ENCODE peak calls at places on chromosome 21, in five cellular contexts. One of them, this sample, is unnamed.

GRCh38 chr21:34668803-34669148 is at the start of gene CLIC6:
- DNase-seq in brain microvascular endothelial cell: no peak
- DNase-seq in GM23248: no peak
- DNase-seq in pancreas: no peak
- DNase-seq in stomach: peak; percentile 86
- DNase-seq in this sample: peak; percentile 69

GRCh38 chr21:34199121-34199910 is 125.9 kb downstream of the MRPS6 start:
- DNase-seq in stomach: no peak
- DNase-seq in GM23248: no peak
- DNase-seq in pancreas: no peak
- DNase-seq in brain microvascular endothelial cell: no peak
- DNase-seq in this sample: no peak

GRCh38 chr21:41167348-41168342 is at the start of gene BACE2:
- DNase-seq in GM23248: peak; percentile 93
- DNase-seq in brain microvascular endothelial cell: peak; percentile 33
- DNase-seq in pancreas: peak; percentile 93
- DNase-seq in stomach: peak; percentile 86
- DNase-seq in this sample: peak; percentile 83

GRCh38 chr21:40335689-40336088 is 468.5 kb downstream of the PCP4 start:
- DNase-seq in pancreas: no peak
- DNase-seq in stomach: no peak
- DNase-seq in GM23248: no peak
- DNase-seq in brain microvascular endothelial cell: no peak
- DNase-seq in this sample: no peak

GRCh38 chr21:18151046-18151445 is 93.6 kb upstream of the CHODL start:
- DNase-seq in GM23248: no peak
- DNase-seq in brain microvascular endothelial cell: no peak
- DNase-seq in stomach: no peak
- DNase-seq in pancreas: no peak
- DNase-seq in this sample: no peak

GRCh38 chr21:34536820-34537219 is 24.8 kb upstream of the KCNE1 start:
- DNase-seq in pancreas: no peak
- DNase-seq in stomach: no peak
- DNase-seq in brain microvascular endothelial cell: no peak
- DNase-seq in GM23248: peak; percentile 45
- DNase-seq in this sample: no peak

GRCh38 chr21:31673513-31673912 is 14.0 kb downstream of the SOD1 start:
- DNase-seq in brain microvascular endothelial cell: no peak
- DNase-seq in stomach: no peak
- DNase-seq in GM23248: no peak
- DNase-seq in pancreas: no peak
- DNase-seq in this sample: no peak

GRCh38 chr21:38956791-38957571 is 151.3 kb downstream of the ETS2 start:
- DNase-seq in GM23248: peak; percentile 49
- DNase-seq in stomach: peak; percentile 61
- DNase-seq in pancreas: no peak
- DNase-seq in brain microvascular endothelial cell: no peak
- DNase-seq in this sample: peak; percentile 50

GRCh38 chr21:9760398-9761074 is 760.8 kb upstream of the TPTE start:
- DNase-seq in stomach: no peak
- DNase-seq in brain microvascular endothelial cell: no peak
- DNase-seq in GM23248: no peak
- DNase-seq in pancreas: no peak
- DNase-seq in this sample: no peak

GRCh38 chr21:33712022-33712803 is 69.9 kb downstream of the ITSN1 start:
- DNase-seq in GM23248: no peak
- DNase-seq in brain microvascular endothelial cell: no peak
- DNase-seq in pancreas: no peak
- DNase-seq in stomach: no peak
- DNase-seq in this sample: no peak

GRCh38 chr21:33313611-33314010 is 11.2 kb upstream of the IFNAR1 start:
- DNase-seq in GM23248: no peak
- DNase-seq in brain microvascular endothelial cell: no peak
- DNase-seq in pancreas: no peak
- DNase-seq in stomach: no peak
- DNase-seq in this sample: no peak

GRCh38 chr21:25742900-25743299 is 8.1 kb downstream of the GABPA start:
- DNase-seq in brain microvascular endothelial cell: no peak
- DNase-seq in GM23248: no peak
- DNase-seq in stomach: no peak
- DNase-seq in pancreas: no peak
- DNase-seq in this sample: no peak

GRCh38 chr21:33951276-33952178 is 35.9 kb upstream of the ATP5PO start:
- DNase-seq in GM23248: peak; percentile 53
- DNase-seq in brain microvascular endothelial cell: peak; percentile 60
- DNase-seq in pancreas: no peak
- DNase-seq in stomach: no peak
- DNase-seq in this sample: no peak

GRCh38 chr21:35190201-35190701 is 141.1 kb upstream of the RUNX1 start:
- DNase-seq in brain microvascular endothelial cell: no peak
- DNase-seq in stomach: no peak
- DNase-seq in GM23248: peak; percentile 63
- DNase-seq in pancreas: no peak
- DNase-seq in this sample: no peak

GRCh38 chr21:35611752-35612151 is 448.6 kb downstream of the SETD4 start:
- DNase-seq in GM23248: no peak
- DNase-seq in pancreas: no peak
- DNase-seq in stomach: no peak
- DNase-seq in brain microvascular endothelial cell: no peak
- DNase-seq in this sample: no peak

GRCh38 chr21:40595806-40596205 is 251.2 kb downstream of the DSCAM start:
- DNase-seq in brain microvascular endothelial cell: no peak
- DNase-seq in stomach: no peak
- DNase-seq in GM23248: no peak
- DNase-seq in pancreas: no peak
- DNase-seq in this sample: no peak

GRCh38 chr21:34184232-34184631 is 110.9 kb downstream of the MRPS6 start:
- DNase-seq in brain microvascular endothelial cell: no peak
- DNase-seq in GM23248: no peak
- DNase-seq in stomach: no peak
- DNase-seq in pancreas: no peak
- DNase-seq in this sample: no peak

GRCh38 chr21:33775100-33775828 is 133.0 kb downstream of the ITSN1 start:
- DNase-seq in GM23248: no peak
- DNase-seq in brain microvascular endothelial cell: no peak
- DNase-seq in stomach: no peak
- DNase-seq in pancreas: no peak
- DNase-seq in this sample: no peak

GRCh38 chr21:28943631-28944030 is 49.0 kb downstream of the LTN1 start:
- DNase-seq in pancreas: no peak
- DNase-seq in stomach: no peak
- DNase-seq in brain microvascular endothelial cell: peak; percentile 2
- DNase-seq in GM23248: peak; percentile 68
- DNase-seq in this sample: no peak

GRCh38 chr21:26769613-26770188 is 75.5 kb downstream of the ADAMTS1 start:
- DNase-seq in pancreas: no peak
- DNase-seq in stomach: no peak
- DNase-seq in GM23248: peak; percentile 78
- DNase-seq in brain microvascular endothelial cell: peak; percentile 49
- DNase-seq in this sample: no peak

GRCh38 chr21:25561668-25562641 is 45.3 kb downstream of the MRPL39 start:
- DNase-seq in stomach: peak; percentile 45
- DNase-seq in brain microvascular endothelial cell: peak; percentile 66
- DNase-seq in pancreas: peak; percentile 76
- DNase-seq in GM23248: peak; percentile 86
- DNase-seq in this sample: peak; percentile 86

GRCh38 chr21:34133802-34134201 is 60.4 kb downstream of the MRPS6 start:
- DNase-seq in stomach: no peak
- DNase-seq in GM23248: no peak
- DNase-seq in pancreas: no peak
- DNase-seq in brain microvascular endothelial cell: no peak
- DNase-seq in this sample: no peak

GRCh38 chr21:39072468-39072867 is 110.8 kb downstream of the PSMG1 start:
- DNase-seq in stomach: no peak
- DNase-seq in brain microvascular endothelial cell: no peak
- DNase-seq in pancreas: no peak
- DNase-seq in GM23248: no peak
- DNase-seq in this sample: no peak

GRCh38 chr21:28111151-28111619 is 881.5 kb downstream of the LTN1 start:
- DNase-seq in brain microvascular endothelial cell: peak; percentile 0
- DNase-seq in stomach: no peak
- DNase-seq in pancreas: no peak
- DNase-seq in GM23248: peak; percentile 61
- DNase-seq in this sample: peak; percentile 40

GRCh38 chr21:29658934-29659203 is 280.9 kb downstream of the GRIK1 start:
- DNase-seq in brain microvascular endothelial cell: no peak
- DNase-seq in pancreas: no peak
- DNase-seq in stomach: no peak
- DNase-seq in GM23248: no peak
- DNase-seq in this sample: no peak

GRCh38 chr21:39119696-39120290 is 63.5 kb downstream of the PSMG1 start:
- DNase-seq in pancreas: no peak
- DNase-seq in stomach: no peak
- DNase-seq in brain microvascular endothelial cell: no peak
- DNase-seq in GM23248: no peak
- DNase-seq in this sample: no peak

GRCh38 chr21:27572681-27573080 is 605.8 kb upstream of the ADAMTS5 start:
- DNase-seq in GM23248: peak; percentile 92
- DNase-seq in pancreas: no peak
- DNase-seq in brain microvascular endothelial cell: peak; percentile 55
- DNase-seq in stomach: no peak
- DNase-seq in this sample: no peak

GRCh38 chr21:26801524-26801923 is 43.7 kb downstream of the ADAMTS1 start:
- DNase-seq in brain microvascular endothelial cell: peak; percentile 48
- DNase-seq in stomach: no peak
- DNase-seq in GM23248: peak; percentile 70
- DNase-seq in pancreas: no peak
- DNase-seq in this sample: no peak

GRCh38 chr21:38639782-38640750 is 141.8 kb upstream of the ERG start:
- DNase-seq in pancreas: no peak
- DNase-seq in stomach: no peak
- DNase-seq in brain microvascular endothelial cell: no peak
- DNase-seq in GM23248: no peak
- DNase-seq in this sample: no peak

GRCh38 chr21:29295066-29295650 is 3.6 kb upstream of the BACH1 start:
- DNase-seq in stomach: no peak
- DNase-seq in brain microvascular endothelial cell: no peak
- DNase-seq in GM23248: no peak
- DNase-seq in pancreas: no peak
- DNase-seq in this sample: no peak

GRCh38 chr21:21341041-21341440 is 342.8 kb downstream of the NCAM2 start:
- DNase-seq in brain microvascular endothelial cell: no peak
- DNase-seq in pancreas: no peak
- DNase-seq in stomach: no peak
- DNase-seq in GM23248: no peak
- DNase-seq in this sample: no peak

GRCh38 chr21:25171438-25171837 is 435.8 kb downstream of the MRPL39 start:
- DNase-seq in pancreas: no peak
- DNase-seq in stomach: no peak
- DNase-seq in GM23248: peak; percentile 4
- DNase-seq in brain microvascular endothelial cell: no peak
- DNase-seq in this sample: no peak

GRCh38 chr21:30256100-30256499 is 26.6 kb downstream of the KRTAP24-1 start:
- DNase-seq in stomach: no peak
- DNase-seq in pancreas: no peak
- DNase-seq in GM23248: no peak
- DNase-seq in brain microvascular endothelial cell: no peak
- DNase-seq in this sample: no peak

GRCh38 chr21:21324297-21324696 is 326.1 kb downstream of the NCAM2 start:
- DNase-seq in GM23248: no peak
- DNase-seq in stomach: no peak
- DNase-seq in pancreas: no peak
- DNase-seq in brain microvascular endothelial cell: no peak
- DNase-seq in this sample: no peak

DNA sequence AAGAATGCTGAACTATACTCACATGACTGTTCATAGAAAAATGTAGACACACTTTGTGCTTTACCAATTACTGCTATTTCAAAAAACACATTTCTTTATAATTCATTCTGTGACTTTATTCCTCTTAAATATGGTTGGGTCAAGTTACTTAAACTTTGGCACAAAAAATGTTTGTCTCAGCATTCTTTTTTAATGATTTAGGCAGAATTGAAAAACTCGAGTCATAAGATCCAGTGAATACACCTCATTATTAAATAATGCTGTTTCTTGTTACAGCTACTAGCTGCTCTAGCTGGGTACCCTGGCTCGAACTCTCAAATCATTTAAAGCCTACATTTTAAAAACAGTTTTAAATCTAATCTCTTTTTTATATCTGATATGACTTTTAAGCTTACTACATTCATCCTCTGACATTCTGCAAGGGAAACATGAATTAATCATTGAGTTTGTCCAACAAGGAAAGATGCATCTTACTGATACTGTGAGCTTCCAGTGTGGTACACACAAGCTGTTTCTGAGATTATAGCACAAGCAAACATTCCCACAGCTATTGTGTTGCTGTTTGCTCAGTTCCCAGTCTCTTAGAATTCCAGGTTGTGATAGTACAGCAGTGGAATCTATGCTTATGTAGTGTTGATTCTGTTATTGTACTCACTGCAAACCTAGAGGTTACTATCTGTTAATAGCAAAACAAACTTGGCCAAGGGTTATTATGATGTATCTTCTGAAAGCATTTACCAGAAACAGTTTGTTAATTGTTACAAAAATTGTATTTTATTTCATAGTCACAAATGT is 746.5 kb downstream of the USP25 start:
- DNase-seq in pancreas: no peak
- DNase-seq in GM23248: peak; percentile 38
- DNase-seq in brain microvascular endothelial cell: peak; percentile 48
- DNase-seq in stomach: no peak
- DNase-seq in this sample: no peak
- H3K27ac ChIP-seq in pancreas: no peak overlapping the region
- H3K27ac ChIP-seq in GM23248: no peak overlapping the region
- H3K27ac ChIP-seq in brain microvascular endothelial cell: peak overlapping the region; percentile 7
- H3K27ac ChIP-seq in stomach: no peak overlapping the region
- H3K27ac ChIP-seq in this sample: no peak overlapping the region

DNA sequence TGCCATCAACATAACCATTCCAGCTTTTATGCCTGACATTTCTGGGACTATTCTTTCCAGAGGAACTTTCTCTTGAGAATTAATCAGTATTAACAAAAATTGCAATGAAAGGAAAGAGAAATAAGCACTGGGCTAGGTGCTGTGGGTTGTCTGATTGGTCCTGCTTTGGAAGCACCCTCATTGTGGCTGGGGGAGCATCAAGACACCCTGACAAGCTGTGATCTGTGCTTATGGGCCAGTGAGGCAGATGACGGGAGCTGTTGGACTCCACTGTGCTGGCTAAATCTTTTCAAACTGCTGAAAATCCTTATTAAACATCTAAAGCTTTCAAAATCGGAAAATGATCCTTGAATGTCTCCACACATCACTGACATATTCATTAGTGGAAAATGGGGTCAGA is 20.0 kb downstream of the UBASH3A start:
- DNase-seq in GM23248: no peak
- DNase-seq in brain microvascular endothelial cell: no peak
- DNase-seq in stomach: no peak
- DNase-seq in pancreas: no peak
- DNase-seq in this sample: no peak
- H3K27ac ChIP-seq in GM23248: no peak overlapping the region
- H3K27ac ChIP-seq in brain microvascular endothelial cell: no peak overlapping the region
- H3K27ac ChIP-seq in stomach: no peak overlapping the region
- H3K27ac ChIP-seq in pancreas: no peak overlapping the region
- H3K27ac ChIP-seq in this sample: no peak overlapping the region

GRCh38 chr21:37446552-37446951 is 80.0 kb downstream of the DYRK1A start:
- DNase-seq in brain microvascular endothelial cell: no peak
- DNase-seq in pancreas: no peak
- DNase-seq in stomach: no peak
- DNase-seq in GM23248: no peak
- DNase-seq in this sample: no peak
- H3K27ac ChIP-seq in brain microvascular endothelial cell: no peak overlapping the region
- H3K27ac ChIP-seq in pancreas: no peak overlapping the region
- H3K27ac ChIP-seq in stomach: no peak overlapping the region
- H3K27ac ChIP-seq in GM23248: no peak overlapping the region
- H3K27ac ChIP-seq in this sample: no peak overlapping the region

GRCh38 chr21:42495765-42496119 is 282 bp downstream of the RSPH1 start:
- DNase-seq in brain microvascular endothelial cell: no peak
- DNase-seq in GM23248: peak; percentile 53
- DNase-seq in pancreas: no peak
- DNase-seq in stomach: no peak
- DNase-seq in this sample: no peak
- H3K27ac ChIP-seq in brain microvascular endothelial cell: no peak overlapping the region
- H3K27ac ChIP-seq in GM23248: no peak overlapping the region
- H3K27ac ChIP-seq in pancreas: peak overlapping the region; percentile 53
- H3K27ac ChIP-seq in stomach: peak overlapping the region; percentile 86
- H3K27ac ChIP-seq in this sample: peak overlapping the region; percentile 72

This sample was measured in left lung.